ENCODE peak calls at places on chromosomes 7 and 10, in five cellular contexts. I is A549, Y is astrocyte, H is uterus, J is OCI-LY7. L is an unnamed sample. For H3K4me1, the result is how much of the 10 kb centered on the place peaks cover.

GRCh38 chr10:93947524-93947923 is 46.2 kb upstream of the PLCE1 start:
- DNase-seq in I (no peak), Y (peak), H (no peak), J (no peak), L (no peak)

GRCh38 chr10:132537713-132538020 is at the start of gene INPP5A:
- DNase-seq in I (no peak), Y (no peak), H (no peak), J (no peak), L (no peak)

GRCh38 chr10:132094581-132095234 is 29.0 kb downstream of the JAKMIP3 start:
- DNase-seq in I (peak), Y (no peak), H (no peak), J (no peak), L (no peak)

GRCh38 chr10:73816917-73817729 is 5.7 kb upstream of the NDST2 start:
- DNase-seq in I (no peak), Y (peak), H (no peak), J (no peak), L (no peak)

GRCh38 chr7:105030447-105030846 is 16.4 kb downstream of the KMT2E start:
- DNase-seq in I (no peak), Y (no peak), H (no peak), J (no peak), L (no peak)

GRCh38 chr10:109866995-109867635 is 56.2 kb downstream of the XPNPEP1 start:
- DNase-seq in I (no peak), Y (no peak), H (no peak), J (no peak), L (no peak)

GRCh38 chr7:135761751-135762488 is 13.3 kb upstream of the FAM180A start:
- DNase-seq in I (no peak), Y (peak), H (no peak), J (no peak), L (no peak)

GRCh38 chr10:88115968-88116367 is 252.5 kb downstream of the PTEN start:
- DNase-seq in I (no peak), Y (peak), H (no peak), J (no peak), L (no peak)

GRCh38 chr10:13707156-13707881 is 120.6 kb downstream of the PRPF18 start:
- DNase-seq in I (peak), Y (peak), H (peak), J (no peak), L (peak)

GRCh38 chr10:3911713-3912442 is 126.9 kb upstream of the KLF6 start:
- DNase-seq in I (no peak), Y (peak), H (no peak), J (no peak), L (no peak)

GRCh38 chr10:116912162-116912561 is 62.9 kb downstream of the ENO4 start:
- DNase-seq in I (no peak), Y (no peak), H (no peak), J (no peak), L (no peak)

GRCh38 chr10:22805304-22805703 is 90.9 kb upstream of the PIP4K2A start:
- DNase-seq in I (no peak), Y (peak), H (no peak), J (no peak), L (peak)

GRCh38 chr7:135510603-135511183 is 791 bp upstream of the CNOT4 start:
- DNase-seq in I (peak), Y (no peak), H (no peak), J (peak), L (no peak)

GRCh38 chr7:94301024-94301588 is 93.6 kb upstream of the COL1A2 start:
- DNase-seq in I (peak), Y (peak), H (peak), J (no peak), L (peak)

GRCh38 chr7:381211-382117 is 91.5 kb downstream of the FOXL3 start:
- DNase-seq in I (no peak), Y (no peak), H (peak), J (no peak), L (no peak)

GRCh38 chr7:150663802-150664494 is 21.6 kb upstream of the GIMAP2 start:
- DNase-seq in I (no peak), Y (no peak), H (no peak), J (peak), L (no peak)

GRCh38 chr7:64880322-64881297 is 22.5 kb upstream of the ZNF273 start:
- DNase-seq in I (no peak), Y (no peak), H (no peak), J (no peak), L (no peak)

GRCh38 chr7:93949468-93949867 is 27.9 kb downstream of the GNG11 start:
- DNase-seq in I (peak), Y (peak), H (no peak), J (no peak), L (no peak)

DNA sequence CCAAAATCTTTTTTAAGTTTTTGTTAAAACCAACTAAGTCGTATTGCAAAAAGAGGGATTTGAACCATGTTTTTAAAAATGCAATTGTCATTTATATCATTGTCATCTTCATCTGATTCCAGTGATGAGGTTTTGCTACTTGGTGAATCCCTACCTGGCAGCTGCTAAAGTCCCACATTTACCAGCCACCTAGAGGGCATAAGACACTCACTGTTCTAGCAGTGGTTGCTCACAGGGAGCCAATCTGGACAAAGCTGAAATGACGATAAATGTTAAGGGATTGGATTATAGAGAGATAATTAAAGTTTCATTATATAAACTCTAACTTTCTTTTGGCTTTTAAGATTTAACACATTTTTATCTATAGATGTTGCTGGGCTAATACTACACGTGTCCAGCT is 18.7 kb downstream of the KIFBP start:
- DNase-seq in I (no peak), Y (no peak), H (no peak), J (no peak), L (no peak)
- TF ChIP-seq CTCF in I (no peak), Y (no peak), H (no peak), J (peak), L (no peak)

GRCh38 chr7:155203059-155203881 is 94.4 kb upstream of the INSIG1 start:
- DNase-seq in I (no peak), Y (no peak), H (no peak), J (no peak), L (no peak)

GRCh38 chr7:155203882-155204691 is 93.6 kb upstream of the INSIG1 start:
- DNase-seq in I (no peak), Y (no peak), H (no peak), J (no peak), L (no peak)

GRCh38 chr7:155205368-155206285 is 92.1 kb upstream of the INSIG1 start:
- DNase-seq in I (peak), Y (peak), H (peak), J (peak), L (peak)

GRCh38 chr7:155206286-155207020 is 91.2 kb upstream of the INSIG1 start:
- DNase-seq in I (no peak), Y (peak), H (peak), J (peak), L (peak)

GRCh38 chr7:155204744-155205367 is 92.8 kb upstream of the INSIG1 start:
- DNase-seq in I (no peak), Y (no peak), H (no peak), J (no peak), L (no peak)
- H3K4me1 ChIP-seq in I (under half), Y (under half), H (under half), J (under half), L (under half)

GRCh38 chr7:77542399-77542798 is 5.3 kb downstream of the PTPN12 start:
- DNase-seq in I (no peak), Y (peak), H (no peak), J (no peak), L (no peak)

GRCh38 chr7:77538908-77539212 is 1.8 kb downstream of the PTPN12 start:
- DNase-seq in I (no peak), Y (no peak), H (no peak), J (no peak), L (no peak)

GRCh38 chr7:77542895-77543294 is 5.8 kb downstream of the PTPN12 start:
- DNase-seq in I (no peak), Y (no peak), H (no peak), J (no peak), L (no peak)

GRCh38 chr7:77538186-77538907 is 1.3 kb downstream of the PTPN12 start:
- DNase-seq in I (peak), Y (peak), H (peak), J (no peak), L (peak)

DNA sequence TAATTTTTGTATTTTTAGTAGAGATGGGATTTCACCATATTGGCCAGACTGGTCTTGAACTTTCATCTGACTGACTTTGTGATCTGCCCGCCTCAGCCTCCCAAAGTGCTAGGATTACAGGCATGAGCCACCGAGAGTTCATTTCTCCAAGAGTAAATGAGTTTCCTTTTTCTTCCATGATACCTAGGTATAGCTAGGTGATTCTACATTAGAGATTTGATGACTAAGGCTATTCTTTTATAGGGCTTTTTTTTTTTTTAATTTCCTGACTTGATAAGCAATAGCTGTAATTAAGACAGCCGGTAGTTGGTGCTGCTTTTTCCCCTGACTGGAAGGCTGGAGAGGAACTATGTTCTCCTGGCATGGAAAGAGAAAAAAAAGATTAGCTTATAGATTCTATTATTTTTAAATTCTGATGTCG is 3.3 kb downstream of the PTPN12 start:
- DNase-seq in I (no peak), Y (no peak), H (no peak), J (no peak), L (no peak)
- TF ChIP-seq CTCF in I (no peak), Y (no peak), H (no peak), J (no peak), L (no peak)

DNA sequence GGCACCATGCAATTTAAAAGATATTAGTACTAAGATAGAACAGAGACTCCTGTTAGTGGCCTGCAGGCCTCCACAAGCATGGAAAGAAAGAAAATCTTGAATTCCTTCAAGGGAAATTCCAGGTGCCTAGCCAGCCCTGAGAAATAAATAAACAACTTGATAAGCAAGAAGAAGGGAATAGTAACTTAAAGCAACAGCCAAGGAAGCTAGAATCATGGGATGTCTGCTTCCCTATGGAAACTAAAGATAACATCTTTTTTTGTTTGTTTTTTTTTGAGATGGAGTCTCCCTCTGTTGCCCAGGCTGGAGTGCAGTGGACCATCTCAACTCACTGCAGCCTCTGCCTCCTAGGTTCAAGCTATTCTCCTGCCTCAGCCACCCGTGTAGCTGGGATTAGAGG is 128.6 kb downstream of the SKIDA1 start:
- DNase-seq in I (no peak), Y (peak), H (no peak), J (no peak), L (no peak)
- H3K4me1 ChIP-seq in I (under half), Y (under half), H (under half), J (under half), L (under half)

GRCh38 chr10:99548041-99548530 is 15.3 kb downstream of the NKX2-3 start:
- DNase-seq in I (peak), Y (no peak), H (no peak), J (peak), L (no peak)
- TF ChIP-seq CTCF in I (peak), Y (no peak), H (no peak), J (peak), L (peak)

GRCh38 chr10:104337527-104337984 is 709 bp downstream of the ITPRIP start:
- DNase-seq in I (peak), Y (no peak), H (no peak), J (peak), L (no peak)

GRCh38 chr10:104337985-104338735 is at the start of gene ITPRIP:
- DNase-seq in I (peak), Y (peak), H (peak), J (peak), L (peak)

GRCh38 chr10:104334965-104335650 is 3.2 kb downstream of the ITPRIP start:
- DNase-seq in I (no peak), Y (no peak), H (no peak), J (no peak), L (no peak)

GRCh38 chr10:104334561-104334960 is 3.7 kb downstream of the ITPRIP start:
- DNase-seq in I (no peak), Y (no peak), H (no peak), J (no peak), L (no peak)

DNA sequence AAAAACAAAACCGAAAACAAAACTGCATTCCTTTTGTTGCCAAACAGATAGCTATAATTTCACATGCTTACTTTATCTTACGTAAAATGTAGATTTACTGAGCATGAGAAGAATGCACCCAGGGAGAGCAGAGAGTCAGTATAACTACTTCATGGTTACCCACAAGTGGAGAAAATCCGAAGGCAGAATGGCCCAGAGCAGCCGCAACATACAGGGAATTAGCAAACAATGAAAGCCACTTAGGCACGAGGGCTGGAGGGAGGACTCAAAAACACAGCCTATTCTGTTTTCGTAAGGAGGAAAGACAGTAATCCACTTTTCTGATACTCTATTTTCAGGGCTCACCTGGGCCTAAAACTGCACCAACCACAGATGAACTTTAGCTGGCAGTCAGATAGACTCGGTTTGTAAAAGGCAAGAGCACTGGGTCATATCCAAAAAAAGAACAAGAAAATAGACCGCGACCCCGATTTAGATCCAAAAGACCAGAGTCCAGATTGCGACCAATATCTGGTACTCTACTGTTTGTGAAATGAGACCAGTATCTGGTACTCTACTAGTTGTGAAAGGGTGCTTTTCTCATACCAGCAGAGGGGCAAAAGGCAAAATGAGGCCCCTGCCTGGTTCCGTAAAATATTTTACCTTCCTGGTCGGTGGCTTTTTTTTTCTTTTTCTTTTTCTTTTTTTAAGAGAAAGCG is 1.3 kb downstream of the ITPRIP start:
- DNase-seq in I (no peak), Y (peak), H (no peak), J (no peak), L (no peak)
- H3K4me1 ChIP-seq in I (half or more), Y (half or more), H (under half), J (half or more), L (half or more)

GRCh38 chr10:792792-793100 is 103.3 kb upstream of the DIP2C start:
- DNase-seq in I (no peak), Y (peak), H (no peak), J (no peak), L (no peak)

GRCh38 chr10:796233-796632 is 106.8 kb upstream of the DIP2C start:
- DNase-seq in I (no peak), Y (no peak), H (no peak), J (no peak), L (no peak)

GRCh38 chr10:797179-797578 is 107.7 kb upstream of the DIP2C start:
- DNase-seq in I (no peak), Y (no peak), H (no peak), J (no peak), L (no peak)

GRCh38 chr10:792083-792791 is 102.8 kb upstream of the DIP2C start:
- DNase-seq in I (no peak), Y (no peak), H (no peak), J (no peak), L (no peak)

DNA sequence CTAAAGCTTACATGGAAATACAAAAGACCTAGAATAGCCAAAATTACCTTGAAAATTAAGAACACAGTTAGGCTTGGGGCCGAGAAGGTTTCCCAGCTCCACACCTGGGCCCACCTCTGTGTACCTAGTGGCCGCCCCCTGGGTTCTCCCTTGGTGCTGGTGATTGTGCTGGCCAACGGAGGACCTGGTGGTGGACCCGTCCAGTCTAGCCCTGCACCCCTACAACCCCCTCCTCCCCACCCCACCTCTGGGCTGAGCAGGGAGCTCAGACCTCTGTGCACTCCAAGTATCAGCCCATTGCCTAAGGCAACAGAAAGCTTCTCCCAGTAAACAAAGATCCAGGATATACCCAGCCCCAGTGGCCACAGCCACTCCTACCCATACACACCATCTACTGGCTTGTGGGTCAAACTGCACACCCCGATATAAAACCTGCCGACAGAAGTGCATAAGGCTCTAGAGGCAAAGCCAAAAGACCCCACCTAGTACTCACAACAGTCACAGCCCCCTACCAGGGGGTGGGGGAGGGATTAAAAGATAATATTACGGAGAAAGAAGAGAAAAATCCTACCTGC is 105.0 kb upstream of the DIP2C start:
- DNase-seq in I (no peak), Y (no peak), H (no peak), J (no peak), L (peak)
- TF ChIP-seq CTCF in I (no peak), Y (no peak), H (no peak), J (peak), L (peak)

GRCh38 chr7:33604015-33604414 is 301.3 kb upstream of the BMPER start:
- DNase-seq in I (no peak), Y (no peak), H (no peak), J (no peak), L (no peak)
- H3K4me1 ChIP-seq in I (under half), Y (under half), H (under half), J (under half), L (under half)

GRCh38 chr7:7931626-7932025 is 37.0 kb upstream of the GLCCI1 start:
- DNase-seq in I (no peak), Y (no peak), H (no peak), J (no peak), L (no peak)

GRCh38 chr7:7932553-7932952 is 36.0 kb upstream of the GLCCI1 start:
- DNase-seq in I (no peak), Y (no peak), H (no peak), J (no peak), L (no peak)

GRCh38 chr7:7934127-7934526 is 34.5 kb upstream of the GLCCI1 start:
- DNase-seq in I (no peak), Y (no peak), H (no peak), J (no peak), L (no peak)

GRCh38 chr7:7938471-7938870 is 30.1 kb upstream of the GLCCI1 start:
- DNase-seq in I (no peak), Y (no peak), H (no peak), J (no peak), L (no peak)

DNA sequence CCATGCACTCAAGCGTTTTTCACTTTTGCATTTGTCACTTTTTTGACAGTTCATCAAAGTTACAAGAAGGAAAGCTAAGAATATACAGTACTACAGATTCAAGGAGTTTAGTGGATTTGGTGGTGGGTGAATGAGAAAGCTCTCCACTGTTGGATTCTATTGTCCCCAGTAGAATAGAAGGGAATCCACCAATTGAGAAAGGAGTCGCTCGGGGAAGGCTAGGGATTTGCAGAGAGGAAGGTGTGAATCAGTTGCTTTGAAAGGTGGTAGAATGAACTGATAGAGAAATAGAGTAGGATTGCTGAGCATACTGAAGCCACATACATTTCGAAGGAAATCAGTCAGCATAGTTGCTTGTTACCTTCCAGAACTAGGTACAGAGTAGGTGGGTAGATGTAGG is 33.7 kb upstream of the GLCCI1 start:
- DNase-seq in I (no peak), Y (no peak), H (no peak), J (no peak), L (no peak)
- TF ChIP-seq CTCF in I (no peak), Y (no peak), H (no peak), J (no peak), L (no peak)

DNA sequence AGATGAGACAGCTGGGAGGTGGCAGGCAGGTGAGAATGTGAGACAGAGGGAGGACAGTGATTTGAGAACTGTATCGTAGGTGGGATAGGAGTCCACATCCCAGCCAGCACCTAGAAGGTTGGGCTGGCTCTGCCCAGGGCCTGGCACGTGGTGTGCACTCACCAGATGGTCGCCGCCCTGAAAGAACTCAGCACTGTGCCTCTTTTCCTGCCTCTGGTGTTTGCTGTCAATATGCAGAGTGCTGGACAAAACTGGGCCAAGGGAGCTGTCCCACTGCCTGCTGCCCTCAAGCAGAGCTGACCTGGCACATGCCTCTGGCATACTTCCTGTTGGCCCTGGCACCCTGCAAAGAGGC is 36.8 kb downstream of the CHST3 start:
- DNase-seq in I (no peak), Y (no peak), H (no peak), J (no peak), L (no peak)
- H3K4me1 ChIP-seq in I (under half), Y (under half), H (under half), J (under half), L (half or more)

L was measured in psoas muscle.